ENCODE peak calls at places on chromosome 14, in five cellular contexts. C is AG04450; I is stimulated activated CD4-positive, alpha-beta T cell treated with anti-CD3 and anti-CD28 coated beads, Interleukin-15, amount 100 ng/mL, for 1 hour; P is coronary artery; Z is endothelial cell. J is an unnamed sample.

GRCh38 chr14:99681832-99682148 is 2.3 kb upstream of the CYP46A1 start:
- DNase-seq in C (no peak), I (no peak), P (no peak), Z (no peak), J (no peak)

GRCh38 chr14:54599932-54600331 is 33.0 kb downstream of the SAMD4A start:
- DNase-seq in C (no peak), I (no peak), P (no peak), Z (no peak), J (no peak)

GRCh38 chr14:52951730-52952481 is 1.1 kb upstream of the FERMT2 start:
- DNase-seq in C (peak; percentile 66), I (no peak), P (no peak), Z (peak; percentile 51), J (peak; percentile 8)

GRCh38 chr14:77046706-77047105 is 18.2 kb upstream of the IRF2BPL start:
- DNase-seq in C (no peak), I (no peak), P (no peak), Z (no peak), J (no peak)

GRCh38 chr14:89598548-89599186 is 181.6 kb upstream of the FOXN3 start:
- DNase-seq in C (no peak), I (no peak), P (no peak), Z (no peak), J (no peak)

GRCh38 chr14:102445066-102445465 is 64.5 kb downstream of the ANKRD9 start:
- DNase-seq in C (no peak), I (no peak), P (no peak), Z (no peak), J (no peak)

GRCh38 chr14:77882098-77882497 is 82.2 kb downstream of the ADCK1 start:
- DNase-seq in C (no peak), I (no peak), P (no peak), Z (no peak), J (no peak)

GRCh38 chr14:24372701-24373416 is 4.9 kb downstream of the NFATC4 start:
- DNase-seq in C (no peak), I (no peak), P (no peak), Z (no peak), J (no peak)

GRCh38 chr14:64045091-64045490 is 192.3 kb downstream of the SYNE2 start:
- DNase-seq in C (no peak), I (no peak), P (no peak), Z (no peak), J (no peak)

GRCh38 chr14:76138758-76139723 is 12.7 kb upstream of the GPATCH2L start:
- DNase-seq in C (no peak), I (no peak), P (no peak), Z (peak; percentile 41), J (peak; percentile 79)

GRCh38 chr14:103846569-103847438 is 571 bp downstream of the PPP1R13B start:
- DNase-seq in C (no peak), I (no peak), P (no peak), Z (peak; percentile 33), J (peak; percentile 43)

GRCh38 chr14:71629765-71630502 is 302.3 kb upstream of the RGS6 start:
- DNase-seq in C (no peak), I (no peak), P (no peak), Z (no peak), J (no peak)

GRCh38 chr14:63624203-63624602 is 17.5 kb downstream of the WDR89 start:
- DNase-seq in C (no peak), I (no peak), P (no peak), Z (no peak), J (no peak)

GRCh38 chr14:53845813-53846693 is 110.6 kb downstream of the BMP4 start:
- DNase-seq in C (no peak), I (no peak), P (no peak), Z (no peak), J (no peak)

GRCh38 chr14:73463411-73463810 is 5.1 kb upstream of the NUMB start:
- DNase-seq in C (peak; percentile 75), I (no peak), P (peak; percentile 80), Z (no peak), J (no peak)

GRCh38 chr14:53032161-53032803 is 81.4 kb upstream of the FERMT2 start:
- DNase-seq in C (no peak), I (no peak), P (no peak), Z (no peak), J (no peak)

GRCh38 chr14:53016491-53016890 is 65.6 kb upstream of the FERMT2 start:
- DNase-seq in C (no peak), I (no peak), P (no peak), Z (no peak), J (no peak)

GRCh38 chr14:103188691-103189480 is 65.6 kb downstream of the TNFAIP2 start:
- DNase-seq in C (no peak), I (no peak), P (no peak), Z (peak; percentile 57), J (no peak)

GRCh38 chr14:60724080-60724618 is at the start of gene SIX4:
- DNase-seq in C (peak; percentile 79), I (no peak), P (peak; percentile 79), Z (peak; percentile 70), J (peak; percentile 82)

GRCh38 chr14:61213116-61213720 is 67.9 kb downstream of the TMEM30B start:
- DNase-seq in C (no peak), I (no peak), P (no peak), Z (no peak), J (no peak)

GRCh38 chr14:72666610-72667009 is 227.3 kb downstream of the DPF3 start:
- DNase-seq in C (peak; percentile 50), I (no peak), P (no peak), Z (no peak), J (no peak)

GRCh38 chr14:44782775-44783238 is 178.9 kb downstream of the KLHL28 start:
- DNase-seq in C (no peak), I (no peak), P (no peak), Z (no peak), J (no peak)

GRCh38 chr14:69504775-69505174 is 20.2 kb downstream of the PLEKHD1 start:
- DNase-seq in C (no peak), I (no peak), P (no peak), Z (no peak), J (no peak)

GRCh38 chr14:69693145-69693544 is 73.8 kb upstream of the SRSF5 start:
- DNase-seq in C (no peak), I (no peak), P (no peak), Z (no peak), J (no peak)